ENCODE peak calls at places on chromosomes 13 and 19, in ten cellular contexts. T is upper lobe of right lung, B is IMR-90, E is fibroblast of lung, G is left ventricle myocardium inferior, J is astrocyte, U is A549, H is K562, Z is thoracic aorta, C is GM23338. N is an unnamed sample. For H3K4me1, the result is how much of the 10 kb centered on the place peaks cover.

GRCh38 chr13:77580748-77581147 is 45.2 kb downstream of the SCEL start:
- DNase-seq in T (no peak), B (no peak), E (no peak), G (no peak), J (no peak), U (no peak), H (no peak), Z (no peak), C (no peak), N (no peak)

GRCh38 chr19:57465680-57466381 is 8.9 kb upstream of the VN1R1 start:
- DNase-seq in T (no peak), B (peak), E (no peak), G (no peak), J (no peak), U (peak), H (peak), Z (no peak), C (peak), N (peak)

GRCh38 chr13:113930711-113931637 is 42.9 kb downstream of the C13orf46 start:
- DNase-seq in T (peak), B (no peak), E (no peak), G (no peak), J (no peak), U (no peak), H (no peak), Z (peak), C (no peak), N (no peak)

GRCh38 chr19:18194554-18195238 is 1.7 kb downstream of the MPV17L2 start:
- DNase-seq in T (peak), B (peak), E (peak), G (no peak), J (peak), U (no peak), H (peak), Z (no peak), C (peak), N (no peak)

GRCh38 chr19:47161876-47162489 is 31.3 kb downstream of the SAE1 start:
- DNase-seq in T (no peak), B (peak), E (no peak), G (no peak), J (no peak), U (no peak), H (no peak), Z (no peak), C (no peak), N (no peak)

GRCh38 chr19:13729859-13730258 is 34.5 kb upstream of the MRI1 start:
- DNase-seq in T (no peak), B (peak), E (peak), G (no peak), J (no peak), U (peak), H (no peak), Z (no peak), C (no peak), N (no peak)

GRCh38 chr19:934865-935422 is 9.1 kb downstream of the ARID3A start:
- DNase-seq in T (peak), B (peak), E (peak), G (peak), J (peak), U (peak), H (no peak), Z (no peak), C (no peak), N (no peak)

GRCh38 chr13:47126432-47126831 is 229.6 kb upstream of the HTR2A start:
- DNase-seq in T (no peak), B (no peak), E (no peak), G (no peak), J (no peak), U (no peak), H (no peak), Z (no peak), C (no peak), N (no peak)

GRCh38 chr13:80718970-80719369 is 378.0 kb upstream of the SPRY2 start:
- DNase-seq in T (no peak), B (no peak), E (no peak), G (no peak), J (no peak), U (no peak), H (no peak), Z (no peak), C (no peak), N (no peak)

GRCh38 chr13:111040821-111041220 is 74.3 kb upstream of the ARHGEF7 start:
- DNase-seq in T (no peak), B (no peak), E (no peak), G (no peak), J (no peak), U (no peak), H (no peak), Z (no peak), C (no peak), N (no peak)

DNA sequence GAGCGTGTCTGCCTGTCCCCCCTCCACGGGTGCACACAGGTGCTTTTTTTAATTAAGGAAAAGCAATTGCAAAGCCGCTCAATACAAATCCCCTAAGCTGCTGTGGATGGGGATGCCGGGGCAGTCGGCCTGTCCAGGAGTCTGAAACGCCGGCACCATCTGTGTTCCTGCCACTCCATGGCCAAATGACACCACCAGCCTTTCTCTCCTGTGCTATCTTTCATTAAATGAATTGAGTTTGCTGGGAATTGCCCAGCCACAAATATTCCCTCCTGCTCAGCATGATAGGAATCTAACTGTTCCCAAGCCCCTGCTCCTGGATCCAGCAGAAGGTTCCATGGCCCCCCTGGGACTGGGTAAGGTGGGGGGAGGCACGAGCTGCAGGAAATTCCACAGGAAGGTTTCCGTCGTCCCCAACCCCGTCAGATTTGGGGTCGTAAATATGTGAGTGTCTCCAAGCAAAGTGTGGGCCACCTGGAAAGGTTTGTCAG is 139.3 kb downstream of the KDM4B start:
- DNase-seq in T (no peak), B (no peak), E (no peak), G (no peak), J (no peak), U (no peak), H (no peak), Z (no peak), C (no peak), N (no peak)
- H3K4me1 ChIP-seq in T (under half), B (under half), E (under half), G (under half), J (under half), U (under half), H (under half), Z (under half), C (under half), N (under half)

GRCh38 chr13:99729745-99730144 is 228.5 kb downstream of the TM9SF2 start:
- DNase-seq in T (no peak), B (no peak), E (no peak), G (no peak), J (no peak), U (no peak), H (no peak), Z (no peak), C (no peak), N (no peak)

GRCh38 chr13:99723847-99724246 is 222.6 kb downstream of the TM9SF2 start:
- DNase-seq in T (no peak), B (no peak), E (no peak), G (no peak), J (no peak), U (no peak), H (no peak), Z (no peak), C (no peak), N (no peak)

GRCh38 chr13:99724633-99725517 is 223.6 kb downstream of the TM9SF2 start:
- DNase-seq in T (no peak), B (no peak), E (no peak), G (no peak), J (no peak), U (no peak), H (no peak), Z (no peak), C (no peak), N (no peak)

GRCh38 chr13:99725644-99726043 is 224.4 kb downstream of the TM9SF2 start:
- DNase-seq in T (no peak), B (no peak), E (no peak), G (no peak), J (no peak), U (no peak), H (no peak), Z (no peak), C (no peak), N (no peak)

GRCh38 chr13:99726261-99726894 is 225.1 kb downstream of the TM9SF2 start:
- DNase-seq in T (no peak), B (no peak), E (no peak), G (no peak), J (no peak), U (no peak), H (no peak), Z (no peak), C (peak), N (no peak)
- H3K27ac ChIP-seq in T (no peak), B (no peak), E (no peak), G (no peak), J (no peak), U (no peak), H (no peak), Z (no peak), C (no peak), N (no peak)

GRCh38 chr19:42140125-42140754 is 8.0 kb upstream of the POU2F2 start:
- DNase-seq in T (peak), B (peak), E (peak), G (peak), J (peak), U (peak), H (peak), Z (no peak), C (peak), N (no peak)
- TF ChIP-seq CTCF in T (no peak), B (no peak), E (no peak), G (no peak), J (no peak), U (no peak), H (peak), Z (no peak), C (no peak), N (peak)

DNA sequence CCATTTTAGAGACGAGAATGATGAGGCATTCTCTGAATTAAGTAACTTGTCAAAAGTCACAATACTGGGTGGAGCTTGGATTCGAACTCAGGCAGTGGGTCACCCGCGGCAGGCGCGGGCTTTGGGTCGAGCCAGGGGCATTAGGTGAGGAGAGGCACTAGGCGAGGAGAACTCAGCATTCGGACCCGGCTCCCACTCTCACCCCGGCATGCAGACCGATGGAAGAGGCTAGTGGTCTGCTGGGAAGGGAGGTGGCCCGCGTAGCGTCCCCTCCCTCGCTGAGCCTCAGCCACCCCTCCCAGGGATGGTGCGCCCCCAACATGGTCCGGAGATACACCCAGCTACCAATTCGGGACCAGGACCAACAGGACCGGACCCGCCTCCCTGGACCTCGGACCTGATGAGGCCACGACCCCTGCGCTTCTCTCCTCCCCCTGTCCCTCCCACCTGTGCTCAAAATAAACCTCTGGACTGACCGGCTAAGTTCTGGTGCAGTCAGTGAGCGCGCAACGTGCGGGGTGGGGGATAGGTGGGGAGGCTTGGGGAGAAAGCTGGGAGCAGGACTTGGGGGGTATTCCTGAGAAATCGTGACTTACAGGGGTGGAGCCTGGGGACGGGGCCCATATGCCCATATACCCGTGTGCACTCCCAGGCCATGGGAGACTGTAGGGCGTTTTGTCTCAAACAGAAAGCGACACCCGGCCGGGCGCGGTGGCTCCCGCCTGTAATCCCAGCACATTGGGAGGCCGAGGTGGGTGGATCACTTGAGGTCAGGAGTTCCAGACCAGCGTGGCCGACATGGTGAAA is 1.3 kb upstream of the SNAPC2 start:
- DNase-seq in T (no peak), B (no peak), E (no peak), G (no peak), J (no peak), U (no peak), H (no peak), Z (no peak), C (no peak), N (no peak)
- H3K4me1 ChIP-seq in T (under half), B (under half), E (under half), G (half or more), J (under half), U (under half), H (under half), Z (half or more), C (under half), N (under half)

DNA sequence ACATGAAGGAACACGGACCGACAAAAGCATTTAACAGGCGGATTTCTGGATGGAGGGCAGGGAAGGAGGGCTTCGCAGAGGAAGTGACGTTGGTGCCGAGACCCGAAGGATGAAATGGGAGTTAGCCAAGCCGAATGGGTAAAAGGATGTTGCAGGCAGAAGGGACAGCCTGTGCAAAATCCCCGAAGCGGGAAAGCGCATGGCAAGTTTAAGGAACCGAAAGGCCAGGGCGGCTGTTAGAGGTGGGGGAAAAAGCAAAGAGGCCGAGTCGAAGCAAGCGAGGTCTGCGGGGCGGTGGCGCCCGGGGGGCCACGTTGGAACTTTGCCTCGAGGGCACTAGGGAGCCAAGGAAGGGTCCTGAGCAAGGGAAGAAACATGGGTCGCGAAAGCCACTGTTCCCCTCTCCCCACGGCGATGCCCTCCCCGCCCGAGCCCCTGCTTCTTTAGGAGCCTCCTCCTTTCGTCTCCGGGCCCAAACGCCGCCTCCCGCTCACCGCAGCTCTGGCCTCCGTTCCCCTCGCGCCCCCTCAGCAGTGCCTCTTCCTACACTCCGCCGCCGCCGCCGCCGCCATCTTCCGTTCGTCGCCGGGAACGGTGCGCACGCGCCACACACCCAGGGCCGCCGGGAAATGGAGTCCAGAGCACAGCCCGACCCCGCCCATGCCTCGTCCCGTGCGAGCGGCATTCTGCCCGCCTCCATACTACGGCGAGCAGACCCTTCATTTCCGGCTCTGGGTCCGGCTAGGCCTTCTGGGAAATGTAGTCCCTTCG is at the start of gene SYMPK:
- DNase-seq in T (peak), B (peak), E (peak), G (peak), J (peak), U (peak), H (peak), Z (peak), C (peak), N (peak)
- H3K27ac ChIP-seq in T (peak), B (peak), E (peak), G (peak), J (peak), U (peak), H (peak), Z (peak), C (peak), N (peak)

DNA sequence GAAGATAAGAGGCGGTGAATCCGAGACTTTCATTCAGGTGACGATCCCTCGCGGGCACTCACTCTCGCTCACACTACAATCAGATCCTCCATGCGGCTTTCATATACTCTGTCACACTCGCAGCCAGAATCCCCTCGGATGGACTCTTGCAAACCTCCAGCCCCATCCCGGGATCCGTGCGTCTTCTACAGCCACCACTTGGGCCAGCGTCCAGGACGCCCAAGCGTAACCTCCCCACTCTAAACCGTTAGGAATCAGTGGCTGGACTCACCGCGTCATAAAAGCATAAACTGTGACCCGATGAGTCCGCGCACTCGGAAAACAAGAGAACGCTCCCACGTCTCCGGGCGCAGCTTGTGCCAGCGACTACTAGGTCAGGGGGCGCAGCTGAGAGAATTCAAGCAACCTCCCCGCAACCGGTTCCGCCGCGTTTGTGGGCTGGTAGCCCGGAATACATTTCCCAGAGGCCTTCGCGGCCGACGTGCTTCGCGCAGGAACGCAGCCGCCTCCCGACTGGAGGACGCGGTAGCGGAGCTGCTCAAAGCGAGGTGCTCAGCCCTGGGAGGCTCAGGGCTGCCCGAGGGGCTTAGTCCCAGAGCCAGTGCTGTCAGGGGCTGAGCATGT is 27.6 kb downstream of the ZNF607 start:
- DNase-seq in T (peak), B (peak), E (peak), G (peak), J (peak), U (no peak), H (peak), Z (peak), C (peak), N (peak)
- TF ChIP-seq CTCF in T (no peak), B (peak), E (no peak), G (no peak), J (no peak), U (no peak), H (no peak), Z (no peak), C (no peak), N (no peak)

DNA sequence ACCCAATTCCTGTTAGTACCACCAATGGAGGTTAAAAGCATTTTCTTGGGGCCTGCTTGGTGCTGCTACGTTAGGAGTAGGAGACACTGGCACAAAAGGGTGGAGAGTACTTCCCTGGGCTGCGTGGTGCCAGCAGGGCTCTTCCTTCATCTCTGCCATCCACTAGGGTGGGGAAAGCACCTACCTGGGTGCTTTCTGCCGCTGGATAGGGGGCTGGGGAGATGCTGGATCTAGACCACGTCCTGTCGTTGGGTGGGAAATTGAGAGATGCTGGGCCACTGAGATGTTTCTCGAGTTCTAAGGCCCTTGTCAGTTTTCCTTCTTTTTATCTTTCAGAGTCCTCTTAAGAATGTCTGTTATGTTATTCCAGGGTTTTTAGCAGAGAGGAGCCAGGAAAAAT is 6.7 kb upstream of the FCGBP start:
- DNase-seq in T (no peak), B (no peak), E (no peak), G (no peak), J (no peak), U (no peak), H (no peak), Z (no peak), C (no peak), N (no peak)
- H3K4me1 ChIP-seq in T (under half), B (under half), E (under half), G (under half), J (under half), U (half or more), H (under half), Z (under half), C (under half), N (under half)

N was measured in foreskin keratinocyte.